ENCODE peak calls at places on chromosome 21, in eight cellular contexts. K is epithelial cell of proximal tubule, G is glutamatergic neuron, L is endothelial cell, U is HL-60, D is GM06990, E is esophagus squamous epithelium, T is uterus. R is an unnamed sample.

GRCh38 chr21:35219719-35220118 is 170.6 kb upstream of the RUNX1 start:
- DNase-seq in K (no peak), D (no peak), U (no peak), E (no peak), G (no peak), T (no peak), L (no peak), R (no peak)

GRCh38 chr21:36330904-36331303 is 10.9 kb downstream of the MORC3 start:
- DNase-seq in G (peak; percentile 48), L (peak; percentile 44), K (no peak), D (no peak), U (peak; percentile 50), E (no peak), T (peak; percentile 32), R (no peak)

GRCh38 chr21:21415741-21416140 is 417.5 kb downstream of the NCAM2 start:
- DNase-seq in K (no peak), T (no peak), E (no peak), D (no peak), U (no peak), L (no peak), G (no peak), R (no peak)

GRCh38 chr21:14866859-14867560 is 197.8 kb downstream of the NRIP1 start:
- DNase-seq in E (no peak), L (no peak), T (no peak), K (no peak), U (no peak), D (no peak), G (no peak), R (no peak)

GRCh38 chr21:36433011-36433709 is 46.8 kb downstream of the CLDN14 start:
- DNase-seq in L (no peak), D (no peak), E (no peak), K (no peak), T (no peak), G (no peak), U (no peak), R (no peak)

GRCh38 chr21:25501996-25502665 is 105.2 kb downstream of the MRPL39 start:
- DNase-seq in E (no peak), U (peak; percentile 67), D (peak; percentile 74), T (no peak), K (peak; percentile 94), L (no peak), G (no peak), R (no peak)

GRCh38 chr21:44038063-44038462 is 26.0 kb downstream of the TRAPPC10 start:
- DNase-seq in K (no peak), L (no peak), D (no peak), E (no peak), G (no peak), U (no peak), T (no peak), R (no peak)

GRCh38 chr21:37566790-37567725 is 200.5 kb downstream of the DYRK1A start:
- DNase-seq in K (no peak), T (peak; percentile 45), G (no peak), D (no peak), E (no peak), U (no peak), L (no peak), R (no peak)

GRCh38 chr21:34343347-34344057 is 20.3 kb upstream of the KCNE2 start:
- DNase-seq in G (no peak), K (no peak), U (no peak), T (no peak), L (no peak), D (no peak), E (no peak), R (no peak)

GRCh38 chr21:43723648-43724047 is 4.7 kb downstream of the PDXK start:
- DNase-seq in T (no peak), G (no peak), D (no peak), E (no peak), U (no peak), L (no peak), K (no peak), R (no peak)

GRCh38 chr21:33434770-33435360 is 31.7 kb downstream of the IFNGR2 start:
- DNase-seq in D (peak; percentile 77), T (no peak), E (no peak), U (peak; percentile 51), L (no peak), K (peak; percentile 66), G (no peak), R (peak; percentile 82)

GRCh38 chr21:15423676-15424445 is 305.9 kb upstream of the USP25 start:
- DNase-seq in L (no peak), D (no peak), E (no peak), T (no peak), G (no peak), U (no peak), K (no peak), R (no peak)

GRCh38 chr21:31682625-31683024 is 23.1 kb downstream of the SOD1 start:
- DNase-seq in K (no peak), U (no peak), E (no peak), T (no peak), L (no peak), G (no peak), D (no peak), R (no peak)

GRCh38 chr21:31684918-31685317 is 25.4 kb downstream of the SOD1 start:
- DNase-seq in K (no peak), U (no peak), T (no peak), D (no peak), G (no peak), L (no peak), E (no peak), R (no peak)

GRCh38 chr21:31686272-31686913 is 26.9 kb downstream of the SOD1 start:
- DNase-seq in K (no peak), E (no peak), G (no peak), D (no peak), L (no peak), T (no peak), U (no peak), R (no peak)

GRCh38 chr21:31687108-31687507 is 27.6 kb downstream of the SOD1 start:
- DNase-seq in L (no peak), T (no peak), E (no peak), K (no peak), G (no peak), D (no peak), U (no peak), R (no peak)

GRCh38 chr21:31683029-31683428 is 23.5 kb downstream of the SOD1 start:
- DNase-seq in K (no peak), D (no peak), U (no peak), E (no peak), L (no peak), G (no peak), T (no peak), R (no peak)
- TF ChIP-seq CTCF in K (peak; percentile 9), D (no peak), U (no peak), E (no peak), L (no peak), G (no peak), T (no peak), R (no peak)

DNA sequence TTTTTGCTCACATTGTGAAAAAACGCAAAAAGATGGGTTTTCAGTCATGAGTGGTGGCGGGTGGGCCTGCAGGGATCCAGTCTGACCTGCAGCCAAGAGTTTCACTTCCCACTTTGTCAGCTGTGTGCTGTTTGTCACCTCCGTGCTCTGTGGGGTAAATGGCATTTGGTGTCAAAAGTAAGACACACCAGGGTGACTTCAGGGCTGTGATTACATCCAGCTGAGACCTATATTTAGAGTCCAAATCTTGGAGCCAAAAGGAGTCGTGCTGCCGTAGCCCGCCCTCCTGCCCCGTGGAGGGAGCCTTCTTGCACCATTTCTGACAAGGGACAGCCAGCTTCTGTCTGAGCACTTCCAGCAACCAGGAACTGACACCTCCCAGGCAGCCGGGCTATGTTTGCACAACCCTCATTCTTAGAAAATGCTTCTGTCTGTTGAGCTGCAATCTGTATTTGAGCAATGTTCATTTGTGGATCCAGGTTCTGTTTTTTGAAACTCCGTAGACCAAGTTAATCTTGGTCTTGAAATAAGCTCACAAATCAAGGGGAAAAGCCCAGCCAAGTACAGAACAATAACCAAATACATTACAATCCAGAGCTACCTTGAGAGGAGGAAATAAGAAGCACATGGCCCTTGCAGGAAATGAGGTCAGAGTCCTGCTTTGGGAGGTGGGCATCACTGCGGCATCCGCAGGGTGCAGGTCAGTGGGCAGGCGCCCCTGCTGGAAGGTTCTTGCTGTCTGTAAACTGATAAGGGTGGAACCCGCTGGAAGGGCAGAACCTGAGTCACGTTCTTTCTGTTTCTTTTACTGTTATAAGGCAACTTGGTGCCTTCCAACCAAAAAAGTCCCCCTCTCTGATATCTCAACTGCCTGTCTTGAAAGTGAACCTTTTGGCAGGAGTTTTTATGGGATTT is 14.4 kb downstream of the ABCG1 start:
- DNase-seq in G (no peak), D (peak; percentile 85), T (peak; percentile 72), E (no peak), L (peak; percentile 53), U (peak; percentile 85), K (no peak), R (no peak)
- TF ChIP-seq CTCF in G (no peak), D (peak; percentile 53), T (no peak), E (peak; percentile 51), L (no peak), U (no peak), K (peak; percentile 17), R (peak; percentile 38)

DNA sequence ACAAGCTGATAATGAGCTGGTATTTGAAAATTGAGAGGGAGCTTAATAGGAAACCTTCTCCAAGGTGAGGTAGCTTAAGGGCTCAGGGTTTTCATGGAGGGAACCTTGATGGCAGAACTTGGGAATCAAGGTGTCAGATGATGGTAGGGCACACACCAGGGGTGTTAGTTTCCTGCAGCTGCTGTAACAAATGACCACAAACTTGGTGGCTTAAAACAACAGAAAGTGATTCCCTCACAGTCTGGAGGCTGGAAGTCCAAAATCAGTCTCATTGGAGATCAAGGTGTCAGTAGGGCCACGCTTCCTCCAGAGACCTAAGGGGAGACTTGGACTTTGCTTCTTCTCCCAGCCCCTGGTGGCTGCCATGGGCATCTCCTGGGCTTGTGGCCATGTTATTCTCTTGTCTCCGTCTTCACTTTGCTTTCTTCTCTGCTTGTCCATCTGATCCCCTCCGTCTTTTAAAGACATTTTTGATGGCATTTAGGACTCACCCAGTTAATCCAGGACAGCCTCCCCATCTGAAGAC is 45.5 kb downstream of the HUNK start:
- DNase-seq in D (no peak), K (no peak), L (no peak), T (no peak), E (no peak), G (no peak), U (no peak), R (no peak)
- TF ChIP-seq CTCF in D (no peak), K (peak; percentile 23), L (no peak), T (no peak), E (no peak), G (peak; percentile 12), U (no peak), R (no peak)

GRCh38 chr21:45403825-45404725 is 890 bp upstream of the COL18A1 start:
- DNase-seq in K (no peak), L (peak; percentile 31), U (no peak), T (peak; percentile 82), D (no peak), G (no peak), E (no peak), R (no peak)

GRCh38 chr21:45405819-45406762 is 1.1 kb downstream of the COL18A1 start:
- DNase-seq in T (no peak), E (no peak), K (peak; percentile 76), G (no peak), D (no peak), L (peak; percentile 53), U (no peak), R (peak; percentile 70)

GRCh38 chr21:45405271-45405818 is 380 bp downstream of the COL18A1 start:
- DNase-seq in G (no peak), E (no peak), T (no peak), U (no peak), L (peak; percentile 35), D (no peak), K (no peak), R (no peak)

GRCh38 chr21:45403133-45403824 is 1.7 kb upstream of the COL18A1 start:
- DNase-seq in K (no peak), L (no peak), D (no peak), E (no peak), T (no peak), G (no peak), U (no peak), R (no peak)

GRCh38 chr21:45404726-45405270 is at the start of gene COL18A1:
- DNase-seq in K (no peak), U (no peak), L (peak; percentile 71), E (no peak), G (peak; percentile 75), T (peak; percentile 72), D (no peak), R (no peak)
- TF ChIP-seq CTCF in K (no peak), U (no peak), L (no peak), E (no peak), G (no peak), T (no peak), D (no peak), R (no peak)

R was measured in kidney epithelial cell.